ENCODE peak calls at places on chromosome 14, in six cellular contexts. G is RPMI7951, D is NCI-H345, F is Daoy, N is astrocyte of the spinal cord, J is tibial artery. K is an unnamed sample.
A peak's percentile ranks its signal among the peaks of the same experiment; 100 is the strongest.

GRCh38 chr14:71320734-71321555 is 413.7 kb downstream of the PCNX1 start:
- DNase-seq in N (peak; percentile 62), G (peak; percentile 73), J (peak; percentile 40), F (peak; percentile 77), D (peak; percentile 58), K (peak; percentile 66)

GRCh38 chr14:53055003-53055402 is 98.1 kb downstream of the DDHD1 start:
- DNase-seq in N (peak; percentile 75), F (peak; percentile 20), D (peak; percentile 55), J (no peak), G (peak; percentile 45), K (peak; percentile 65)

GRCh38 chr14:92540472-92541048 is 27.0 kb downstream of the RIN3 start:
- DNase-seq in N (peak; percentile 99), D (no peak), J (peak; percentile 96), F (peak; percentile 95), G (peak; percentile 98), K (peak; percentile 99)

GRCh38 chr14:103597623-103598372 is 31.2 kb upstream of the KLC1 start:
- DNase-seq in J (peak; percentile 58), G (peak; percentile 88), F (peak; percentile 95), N (peak; percentile 86), D (no peak), K (peak; percentile 84)

GRCh38 chr14:76262591-76262990 is 110.9 kb downstream of the GPATCH2L start:
- DNase-seq in N (no peak), D (no peak), F (no peak), G (no peak), J (no peak), K (no peak)

GRCh38 chr14:98138666-98139065 is 1133.3 kb downstream of the BCL11B start:
- DNase-seq in D (no peak), F (peak; percentile 57), G (peak; percentile 26), N (peak; percentile 21), J (no peak), K (peak; percentile 45)

GRCh38 chr14:104320611-104321086 is 182.3 kb downstream of the KIF26A start:
- DNase-seq in D (no peak), N (no peak), F (no peak), J (no peak), G (no peak), K (no peak)

GRCh38 chr14:96705422-96706092 is 91.6 kb upstream of the VRK1 start:
- DNase-seq in D (no peak), N (no peak), F (peak; percentile 63), G (peak; percentile 3), J (no peak), K (no peak)

GRCh38 chr14:103185051-103186027 is 62.1 kb downstream of the TNFAIP2 start:
- DNase-seq in G (peak; percentile 32), D (peak; percentile 32), N (peak; percentile 48), F (peak; percentile 30), J (no peak), K (peak; percentile 67)

GRCh38 chr14:77186911-77187648 is 5.5 kb downstream of the TMEM63C start:
- DNase-seq in F (peak; percentile 92), N (peak; percentile 43), G (peak; percentile 73), J (no peak), D (peak; percentile 8), K (peak; percentile 85)

GRCh38 chr14:79732911-79733310 is 478.4 kb downstream of the DIO2 start:
- DNase-seq in N (peak; percentile 29), F (no peak), G (peak; percentile 17), J (no peak), D (no peak), K (no peak)

GRCh38 chr14:30621954-30622830 is at the start of gene SCFD1:
- DNase-seq in D (peak; percentile 96), F (peak; percentile 98), G (peak; percentile 85), N (peak; percentile 91), J (peak; percentile 93), K (peak; percentile 90)

GRCh38 chr14:56036353-56036752 is 81.9 kb upstream of the PELI2 start:
- DNase-seq in D (no peak), G (no peak), F (no peak), N (no peak), J (no peak), K (no peak)

GRCh38 chr14:105857816-105858675 is 331.7 kb downstream of the TMEM121 start:
- DNase-seq in F (no peak), N (no peak), D (no peak), J (peak; percentile 10), G (no peak), K (no peak)

GRCh38 chr14:96614528-96614927 is 112.3 kb downstream of the PAPOLA start:
- DNase-seq in D (no peak), N (no peak), J (no peak), G (no peak), F (no peak), K (no peak)

GRCh38 chr14:105861985-105862465 is 335.6 kb downstream of the TMEM121 start:
- DNase-seq in N (no peak), D (no peak), F (no peak), G (no peak), J (no peak), K (no peak)

GRCh38 chr14:50062438-50063039 is 53.8 kb downstream of the VCPKMT start:
- DNase-seq in G (peak; percentile 88), J (no peak), D (no peak), F (peak; percentile 89), N (peak; percentile 82), K (peak; percentile 92)

GRCh38 chr14:101315802-101316296 is 245.4 kb upstream of the DIO3 start:
- DNase-seq in D (no peak), J (no peak), G (peak; percentile 1), N (no peak), F (peak; percentile 38), K (peak; percentile 9)

GRCh38 chr14:104680806-104681688 is 8.4 kb upstream of the INF2 start:
- DNase-seq in F (peak; percentile 92), D (no peak), J (peak; percentile 89), G (peak; percentile 83), N (peak; percentile 78), K (peak; percentile 88)

GRCh38 chr14:76194327-76194726 is 42.6 kb downstream of the GPATCH2L start:
- DNase-seq in N (no peak), F (no peak), D (no peak), J (no peak), G (no peak), K (no peak)

GRCh38 chr14:39841088-39841487 is 408.9 kb upstream of the FBXO33 start:
- DNase-seq in J (no peak), D (no peak), G (no peak), N (peak; percentile 36), F (no peak), K (peak; percentile 39)

GRCh38 chr14:33810308-33810707 is 140.6 kb downstream of the EGLN3 start:
- DNase-seq in J (no peak), F (no peak), D (no peak), N (no peak), G (no peak), K (no peak)

GRCh38 chr14:54529811-54530210 is 20.1 kb downstream of the CGRRF1 start:
- DNase-seq in G (peak; percentile 43), J (no peak), N (peak; percentile 59), F (peak; percentile 49), D (peak; percentile 33), K (peak; percentile 50)

GRCh38 chr14:93150227-93151206 is 34.2 kb downstream of the MOAP1 start:
- DNase-seq in N (no peak), G (no peak), J (peak; percentile 36), F (no peak), D (peak; percentile 9), K (peak; percentile 87)

GRCh38 chr14:102081231-102082080 is 5.4 kb downstream of the HSP90AA1 start:
- DNase-seq in D (no peak), F (no peak), G (no peak), J (no peak), N (no peak), K (no peak)

GRCh38 chr14:77989441-77989891 is 180.7 kb upstream of the NRXN3 start:
- DNase-seq in F (no peak), N (no peak), D (no peak), G (peak; percentile 41), J (no peak), K (no peak)

GRCh38 chr14:51002406-51002984 is 58.2 kb upstream of the PYGL start:
- DNase-seq in J (no peak), D (no peak), G (no peak), F (no peak), N (no peak), K (no peak)

GRCh38 chr14:69475194-69475818 is 9.2 kb upstream of the PLEKHD1 start:
- DNase-seq in G (peak; percentile 35), J (no peak), D (peak; percentile 52), N (peak; percentile 10), F (peak; percentile 51), K (peak; percentile 53)

GRCh38 chr14:34053666-34054065 is 102.8 kb upstream of the EGLN3 start:
- DNase-seq in F (peak; percentile 59), G (peak; percentile 31), J (peak; percentile 45), D (no peak), N (no peak), K (no peak)

GRCh38 chr14:94164685-94165431 is 9.3 kb upstream of the PPP4R4 start:
- DNase-seq in F (no peak), J (no peak), D (no peak), N (no peak), G (no peak), K (no peak)

GRCh38 chr14:35277179-35277578 is 15.0 kb upstream of the PSMA6 start:
- DNase-seq in N (no peak), D (no peak), F (no peak), G (no peak), J (no peak), K (no peak)

GRCh38 chr14:91318911-91319310 is 74.4 kb upstream of the GPR68 start:
- DNase-seq in G (no peak), F (no peak), D (no peak), N (no peak), J (no peak), K (no peak)

GRCh38 chr14:89037065-89037464 is 212.6 kb downstream of the TTC8 start:
- DNase-seq in F (no peak), N (no peak), J (no peak), G (no peak), D (no peak), K (no peak)

GRCh38 chr14:73750161-73750901 is 36.1 kb upstream of the PNMA1 start:
- DNase-seq in N (no peak), G (no peak), D (no peak), J (no peak), F (no peak), K (no peak)

GRCh38 chr14:68576496-68577244 is 216.2 kb downstream of the ZFP36L1 start:
- DNase-seq in F (peak; percentile 86), G (peak; percentile 99), D (no peak), J (no peak), N (peak; percentile 41), K (peak; percentile 44)

GRCh38 chr14:105177082-105177481 is 4.0 kb downstream of the NUDT14 start:
- DNase-seq in N (no peak), F (no peak), J (no peak), D (no peak), G (no peak), K (no peak)